ENCODE peak calls at places on chromosomes 7 and 10, in ten cellular contexts. J is progenitor cell of endocrine pancreas; L is epithelial cell of esophagus; V is GM20000; X is CD8-positive, alpha-beta T cell; B is stomach; S is fibroblast of the aortic adventitia; T is GM12878; K is AG04450; A is type B pancreatic cell. P is an unnamed sample.

GRCh38 chr10:114115661-114116060 is 58.3 kb downstream of the CCDC186 start:
- DNase-seq in B (no peak), L (no peak), V (no peak), K (no peak), J (no peak), T (no peak), A (no peak), S (no peak), X (no peak), P (no peak)

GRCh38 chr10:115125505-115125904 is 32.3 kb downstream of the ATRNL1 start:
- DNase-seq in K (no peak), L (no peak), S (no peak), J (no peak), V (no peak), B (no peak), T (no peak), A (no peak), X (no peak), P (no peak)

GRCh38 chr10:125812128-125812527 is 10.9 kb downstream of the UROS start:
- DNase-seq in J (no peak), S (peak), T (no peak), A (no peak), V (no peak), B (no peak), K (no peak), L (no peak), X (no peak), P (no peak)

GRCh38 chr10:74825033-74825370 is 1.4 kb upstream of the KAT6B start:
- DNase-seq in B (peak), J (peak), S (no peak), T (no peak), V (no peak), K (no peak), X (no peak), A (peak), L (no peak), P (no peak)

GRCh38 chr7:117053407-117053806 is 100.1 kb downstream of the ST7 start:
- DNase-seq in T (no peak), V (no peak), B (no peak), X (no peak), S (peak), L (no peak), J (no peak), A (no peak), K (no peak), P (no peak)

GRCh38 chr7:17994079-17994478 is 33.6 kb downstream of the PRPS1L1 start:
- DNase-seq in V (no peak), K (no peak), L (no peak), A (no peak), T (no peak), X (no peak), S (no peak), B (no peak), J (no peak), P (no peak)

GRCh38 chr10:930415-931325 is 835 bp downstream of the LARP4B start:
- DNase-seq in K (no peak), X (no peak), V (peak), L (peak), A (no peak), S (peak), B (peak), J (peak), T (no peak), P (no peak)

GRCh38 chr10:6314620-6315205 is 112.0 kb downstream of the PFKFB3 start:
- DNase-seq in S (no peak), K (no peak), V (no peak), L (peak), X (no peak), B (peak), J (no peak), A (no peak), T (no peak), P (no peak)

GRCh38 chr7:102967798-102968197 is 55.0 kb downstream of the LRRC17 start:
- DNase-seq in J (no peak), B (no peak), L (peak), V (no peak), A (no peak), T (no peak), X (no peak), K (peak), S (peak), P (no peak)

GRCh38 chr7:4945949-4946348 is 13.0 kb downstream of the MMD2 start:
- DNase-seq in S (no peak), V (no peak), K (no peak), J (no peak), A (no peak), B (no peak), X (no peak), L (no peak), T (no peak), P (no peak)

GRCh38 chr10:71448146-71448545 is 51.4 kb downstream of the CDH23 start:
- DNase-seq in A (no peak), T (no peak), B (no peak), L (no peak), K (no peak), J (no peak), V (no peak), S (no peak), X (no peak), P (no peak)

GRCh38 chr10:12427276-12427675 is 77.9 kb downstream of the CAMK1D start:
- DNase-seq in X (no peak), K (no peak), B (no peak), T (no peak), V (no peak), A (no peak), S (no peak), L (no peak), J (no peak), P (no peak)

GRCh38 chr10:5761220-5761619 is 52.0 kb downstream of the GDI2 start:
- DNase-seq in L (no peak), B (no peak), X (no peak), T (no peak), V (no peak), K (no peak), J (no peak), S (no peak), A (no peak), P (no peak)

GRCh38 chr10:110513949-110514348 is 16.2 kb downstream of the DUSP5 start:
- DNase-seq in V (no peak), K (no peak), A (no peak), L (no peak), J (no peak), X (no peak), B (no peak), T (no peak), S (no peak), P (no peak)

GRCh38 chr10:62907470-62908212 is 91.5 kb upstream of the EGR2 start:
- DNase-seq in A (no peak), X (no peak), V (peak), S (no peak), J (no peak), B (no peak), K (no peak), L (no peak), T (no peak), P (no peak)

GRCh38 chr10:28737096-28737495 is 59.8 kb downstream of the BAMBI start:
- DNase-seq in V (no peak), S (no peak), B (no peak), X (no peak), L (no peak), A (no peak), K (no peak), T (no peak), J (no peak), P (no peak)

GRCh38 chr10:132263866-132264265 is 43.9 kb downstream of the STK32C start:
- DNase-seq in L (no peak), X (no peak), A (no peak), T (no peak), V (no peak), S (no peak), K (no peak), B (no peak), J (no peak), P (no peak)

GRCh38 chr7:135434047-135434446 is 75.9 kb downstream of the CNOT4 start:
- DNase-seq in L (no peak), A (no peak), X (no peak), V (no peak), K (no peak), B (no peak), S (no peak), J (no peak), T (no peak), P (no peak)

GRCh38 chr7:64602086-64602485 is 39.2 kb upstream of the ZNF680 start:
- DNase-seq in A (no peak), K (no peak), T (no peak), V (no peak), L (no peak), J (no peak), S (no peak), B (no peak), X (no peak), P (no peak)

GRCh38 chr10:71299071-71299759 is 19.8 kb upstream of the SLC29A3 start:
- DNase-seq in J (no peak), S (no peak), B (no peak), K (no peak), V (no peak), X (no peak), T (no peak), L (no peak), A (no peak), P (no peak)

GRCh38 chr7:129163875-129164544 is 19.5 kb downstream of the TSPAN33 start:
- DNase-seq in T (no peak), X (no peak), A (no peak), V (peak), L (peak), K (peak), J (no peak), B (no peak), S (peak), P (no peak)

GRCh38 chr10:5606864-5607263 is 59.5 kb downstream of the ASB13 start:
- DNase-seq in V (no peak), L (no peak), K (no peak), S (no peak), X (no peak), T (no peak), J (no peak), A (no peak), B (no peak), P (no peak)

GRCh38 chr10:1274098-1274745 is 218.0 kb downstream of the WDR37 start:
- DNase-seq in X (no peak), T (no peak), K (no peak), B (no peak), A (no peak), J (no peak), V (no peak), S (no peak), L (no peak), P (no peak)

GRCh38 chr7:511476-512145 is 8.0 kb downstream of the PDGFA start:
- DNase-seq in X (no peak), S (no peak), A (no peak), B (no peak), L (peak), K (no peak), J (no peak), V (no peak), T (no peak), P (no peak)

GRCh38 chr10:93746844-93747284 is 10.9 kb upstream of the LGI1 start:
- DNase-seq in V (peak), B (no peak), X (no peak), T (no peak), K (peak), S (peak), J (peak), A (no peak), L (peak), P (peak)

GRCh38 chr10:93742633-93743349 is 14.9 kb upstream of the LGI1 start:
- DNase-seq in K (no peak), J (no peak), S (no peak), L (no peak), B (no peak), V (no peak), T (peak), A (no peak), X (no peak), P (no peak)

GRCh38 chr10:93749218-93749799 is 8.4 kb upstream of the LGI1 start:
- DNase-seq in X (no peak), S (peak), A (no peak), B (no peak), K (no peak), J (no peak), L (peak), T (no peak), V (no peak), P (no peak)

GRCh38 chr10:93741367-93741766 is 16.4 kb upstream of the LGI1 start:
- DNase-seq in L (no peak), V (no peak), T (no peak), X (no peak), J (no peak), S (no peak), A (no peak), K (no peak), B (no peak), P (no peak)

DNA sequence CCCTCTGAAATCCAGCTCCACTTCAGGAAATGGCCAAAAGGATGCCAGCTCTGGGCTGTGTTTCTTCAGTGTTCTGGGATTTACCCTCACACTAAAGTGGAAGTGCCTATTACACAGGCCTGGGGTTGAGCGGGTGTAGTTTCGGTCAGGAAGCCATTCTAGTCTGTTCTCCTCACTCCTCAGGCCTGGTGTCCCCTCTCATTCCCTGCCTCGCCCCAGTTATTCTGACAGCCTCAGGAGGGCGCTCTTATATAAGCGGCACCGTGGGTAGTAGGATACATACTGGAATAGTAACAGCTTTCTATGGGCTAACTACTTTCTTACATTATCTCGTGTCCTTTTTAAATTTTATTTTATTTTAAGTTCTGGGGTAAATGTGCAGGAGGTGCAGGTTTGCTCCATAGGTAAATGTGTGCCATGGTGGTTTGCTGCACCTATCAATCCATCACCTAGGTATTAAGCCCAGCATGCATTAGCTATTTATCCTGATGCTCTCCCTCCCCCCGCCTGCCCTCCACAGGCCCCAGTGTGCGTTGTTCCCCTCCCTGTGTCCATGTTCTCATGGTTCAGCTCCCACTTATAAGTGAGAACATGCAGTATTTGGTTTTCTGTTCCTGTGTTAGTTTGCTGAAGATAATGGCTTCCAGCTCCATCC is 12.2 kb upstream of the LGI1 start:
- DNase-seq in A (no peak), L (peak), T (no peak), V (no peak), K (no peak), J (no peak), S (peak), X (no peak), B (no peak), P (no peak)
- TF ChIP-seq CTCF in A (peak), L (peak), T (no peak), V (no peak), K (peak), J (peak), S (peak), X (no peak), B (no peak), P (peak)

DNA sequence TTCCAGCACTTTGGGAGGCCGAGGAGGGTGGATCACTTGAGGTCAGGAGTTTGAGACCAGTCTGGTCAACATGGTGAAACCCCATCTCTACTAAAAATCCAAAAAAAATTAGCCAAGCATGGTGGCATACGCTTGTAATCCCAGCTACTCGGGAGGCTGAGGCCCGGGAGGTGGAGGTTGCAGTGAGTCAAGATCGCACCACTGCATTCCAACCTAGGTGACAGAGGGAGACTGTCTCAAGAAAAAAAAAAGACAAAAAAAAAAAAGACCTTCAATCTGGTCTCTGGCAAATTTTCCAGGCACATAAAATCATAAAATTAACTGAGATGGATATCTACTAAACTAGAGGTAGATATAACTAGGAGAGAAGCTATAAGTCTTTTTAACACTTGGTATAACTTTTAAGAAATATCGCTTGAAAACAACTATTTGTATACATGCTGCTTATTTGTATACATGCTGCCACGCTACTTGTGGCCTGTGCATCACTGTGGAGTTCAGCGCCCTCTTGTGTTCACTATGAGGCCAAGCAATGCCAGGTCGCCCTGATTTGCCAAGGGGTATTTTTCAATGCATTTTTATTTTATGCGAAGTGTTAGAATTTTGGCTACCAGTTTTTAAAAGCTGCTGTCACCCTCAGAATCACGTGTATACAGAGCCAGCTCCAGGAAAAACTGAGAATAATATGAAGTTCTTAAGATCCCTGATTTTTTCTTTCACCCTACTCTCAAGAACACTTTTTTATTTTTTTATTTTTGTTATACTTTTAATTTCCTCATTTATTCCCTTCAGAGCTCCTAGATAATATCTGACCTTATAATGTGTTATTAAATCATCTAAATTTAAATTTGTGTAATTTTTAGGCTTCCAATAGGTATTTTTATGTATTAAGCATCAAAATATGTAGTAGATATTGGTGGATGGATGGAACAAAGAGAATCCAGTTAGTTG is 26.7 kb downstream of the CYCS start:
- DNase-seq in X (peak), K (peak), T (no peak), L (peak), B (peak), S (peak), A (no peak), V (peak), J (peak), P (no peak)
- TF ChIP-seq CTCF in X (peak), K (peak), T (peak), L (peak), B (no peak), S (peak), A (peak), V (peak), J (peak), P (peak)

DNA sequence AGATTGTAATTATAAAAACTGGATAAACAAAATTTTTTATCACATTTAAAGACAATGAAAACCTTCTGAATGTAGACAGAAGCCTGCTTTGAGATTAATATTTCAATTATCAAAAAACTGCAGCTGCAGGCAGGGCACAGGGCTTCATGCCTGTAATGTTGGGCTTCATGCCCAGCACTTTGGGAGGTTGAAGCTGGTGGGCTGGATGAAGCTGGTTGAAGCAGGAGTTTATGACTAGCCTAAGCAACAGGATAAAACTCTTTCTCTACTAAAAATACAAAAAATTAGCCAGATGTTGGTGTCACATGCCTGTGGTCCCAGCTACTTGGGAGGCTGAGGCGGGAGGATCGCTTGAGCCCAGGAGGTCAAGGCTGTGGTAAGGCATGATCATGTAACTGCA is 41.2 kb downstream of the PDZD8 start:
- DNase-seq in A (no peak), T (no peak), K (no peak), B (no peak), X (no peak), V (no peak), J (no peak), L (no peak), S (peak), P (no peak)
- TF ChIP-seq CTCF in A (no peak), T (no peak), K (no peak), B (no peak), X (no peak), V (no peak), J (no peak), L (no peak), S (no peak), P (no peak)

DNA sequence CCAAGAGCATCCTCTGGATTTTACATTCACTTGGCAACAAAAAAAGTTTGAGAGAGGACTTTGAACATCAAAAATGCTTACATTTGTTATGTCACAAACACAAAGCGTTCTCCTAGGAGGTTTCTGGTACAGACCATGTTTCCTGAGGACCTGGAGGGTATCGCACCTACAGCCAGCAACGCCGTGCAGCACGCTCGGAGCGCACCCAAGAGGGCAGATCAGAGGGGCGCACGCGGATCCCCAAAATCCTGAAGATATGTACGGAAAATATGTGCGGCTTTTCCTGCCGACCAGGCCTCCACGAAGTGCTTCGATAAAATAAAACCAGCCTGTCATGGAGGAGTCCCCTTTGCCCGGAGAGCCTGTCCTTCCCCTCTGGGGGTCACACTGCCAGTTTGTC is 454.9 kb downstream of the DNAJB6 start:
- DNase-seq in V (no peak), S (no peak), L (no peak), K (no peak), B (no peak), A (no peak), T (no peak), J (no peak), X (no peak), P (no peak)
- TF ChIP-seq CTCF in V (no peak), S (no peak), L (no peak), K (no peak), B (no peak), A (no peak), T (no peak), J (no peak), X (no peak), P (no peak)

GRCh38 chr10:68655620-68656126 is 65.4 kb upstream of the CCAR1 start:
- DNase-seq in J (no peak), B (no peak), A (no peak), T (no peak), V (no peak), S (no peak), K (no peak), X (no peak), L (no peak), P (no peak)
- TF ChIP-seq CTCF in J (no peak), B (no peak), A (no peak), T (no peak), V (no peak), S (no peak), K (no peak), X (no peak), L (no peak), P (no peak)

DNA sequence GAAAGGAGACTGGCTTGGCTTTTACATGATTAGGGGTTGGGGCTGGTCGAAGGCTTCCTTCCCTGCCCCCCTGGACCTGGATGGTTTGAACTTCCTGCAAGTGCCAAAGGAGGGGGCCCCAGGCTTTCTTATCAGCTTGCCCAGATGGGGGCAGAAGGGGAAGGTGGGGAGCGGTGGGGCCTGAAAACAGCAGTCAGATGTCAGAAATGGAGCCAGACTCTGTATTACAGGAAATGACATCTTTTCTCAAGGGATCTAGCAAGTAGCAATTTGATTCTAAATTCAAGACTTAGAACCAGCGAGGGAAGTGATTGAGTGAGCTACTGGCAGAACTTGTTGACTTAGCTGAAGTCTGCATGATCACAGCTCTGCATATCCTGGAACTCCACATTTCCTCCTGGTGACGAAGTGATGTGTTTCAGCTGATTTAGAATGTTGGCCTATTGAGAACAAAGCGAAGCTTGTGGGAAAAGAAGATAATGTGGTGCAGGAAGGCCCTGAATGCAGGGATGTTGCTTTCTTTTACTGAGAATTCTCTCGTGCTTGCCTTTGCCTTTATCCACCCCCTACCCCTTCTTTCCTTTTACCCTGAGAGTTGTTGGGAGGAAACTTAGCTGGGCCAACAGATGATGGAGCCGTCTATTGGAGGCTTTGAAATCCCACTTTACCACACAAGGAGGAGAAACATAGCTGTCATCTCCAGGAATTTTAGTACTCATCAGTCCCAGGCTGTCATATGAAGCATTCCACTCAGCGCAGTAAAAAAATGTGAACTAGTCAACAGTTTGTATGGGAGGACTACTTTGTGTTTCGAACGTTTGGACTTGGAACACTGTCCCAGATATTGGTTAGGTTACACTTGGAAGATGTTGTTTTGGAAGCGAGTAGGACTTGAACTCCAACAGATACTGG is 43.2 kb downstream of the CCNY start:
- DNase-seq in K (peak), A (no peak), X (no peak), B (no peak), L (peak), V (peak), T (peak), J (no peak), S (peak), P (no peak)
- TF ChIP-seq CTCF in K (no peak), A (no peak), X (no peak), B (no peak), L (no peak), V (no peak), T (peak), J (no peak), S (peak), P (no peak)